ENCODE peak calls at places on chromosomes 16 and 17, in seven cellular contexts. I is Right ventricle myocardium inferior; X is M059J; J is IMR-90; L is AG09319; B is HFF-Myc; W is CD8-positive, alpha-beta T cell. K is an unnamed sample.

GRCh38 chr17:69335018-69335417 is 8.1 kb upstream of the ABCA5 start:
- DNase-seq in I (no peak), X (no peak), J (peak), L (no peak), B (no peak), W (no peak), K (peak)

GRCh38 chr16:19884021-19884485 is 595 bp downstream of the GPRC5B start:
- DNase-seq in I (no peak), X (no peak), J (no peak), L (no peak), B (no peak), W (peak), K (peak)

GRCh38 chr17:79000396-79001189 is 9.0 kb downstream of the CANT1 start:
- DNase-seq in I (peak), X (no peak), J (no peak), L (no peak), B (no peak), W (no peak), K (no peak)

GRCh38 chr17:2173005-2173404 is 118.1 kb downstream of the HIC1 start:
- DNase-seq in I (no peak), X (no peak), J (peak), L (no peak), B (no peak), W (no peak), K (peak)

GRCh38 chr17:7443499-7444485 is 1.1 kb upstream of the CHRNB1 start:
- DNase-seq in I (no peak), X (peak), J (peak), L (no peak), B (no peak), W (no peak), K (peak)

GRCh38 chr16:17154981-17155380 is 315.8 kb downstream of the XYLT1 start:
- DNase-seq in I (no peak), X (no peak), J (no peak), L (no peak), B (no peak), W (no peak), K (no peak)

GRCh38 chr16:51753382-51753781 is 602.3 kb upstream of the SALL1 start:
- DNase-seq in I (no peak), X (no peak), J (no peak), L (no peak), B (no peak), W (no peak), K (no peak)

GRCh38 chr16:46632778-46633733 is 11.9 kb upstream of the SHCBP1 start:
- DNase-seq in I (no peak), X (no peak), J (no peak), L (no peak), B (no peak), W (no peak), K (no peak)

GRCh38 chr16:75491876-75492275 is 3.4 kb downstream of the CHST6 start:
- DNase-seq in I (no peak), X (peak), J (no peak), L (no peak), B (no peak), W (no peak), K (peak)

GRCh38 chr16:83727751-83728352 is 79.9 kb upstream of the HSBP1 start:
- DNase-seq in I (no peak), X (no peak), J (no peak), L (no peak), B (no peak), W (no peak), K (no peak)